ENCODE peak calls at places on chromosomes 5 and 9, in ten cellular contexts. One of them, this sample, is unnamed.

GRCh38 chr9:2228132-2228531 is 213.0 kb downstream of the SMARCA2 start:
- DNase-seq in M059J: peak
- DNase-seq in mesothelial cell of epicardium: no peak
- DNase-seq in GM12892: no peak
- DNase-seq in uterus: no peak
- DNase-seq in left lung: no peak
- DNase-seq in NCI-H1092 treated with DMSO at 0.1 percent for 48 hours: peak
- DNase-seq in NCI-H1417: peak
- DNase-seq in NCI-H1048: no peak
- DNase-seq in HS-5: no peak
- DNase-seq in this sample: no peak

GRCh38 chr9:136756836-136757235 is 1.2 kb downstream of the LCN8 start:
- DNase-seq in uterus: no peak
- DNase-seq in M059J: no peak
- DNase-seq in GM12892: no peak
- DNase-seq in left lung: no peak
- DNase-seq in NCI-H1092 treated with DMSO at 0.1 percent for 48 hours: no peak
- DNase-seq in mesothelial cell of epicardium: no peak
- DNase-seq in HS-5: no peak
- DNase-seq in NCI-H1417: no peak
- DNase-seq in NCI-H1048: no peak
- DNase-seq in this sample: no peak

GRCh38 chr5:141182248-141182647 is at the start of gene PCDHB16:
- DNase-seq in left lung: no peak
- DNase-seq in HS-5: no peak
- DNase-seq in M059J: peak
- DNase-seq in GM12892: no peak
- DNase-seq in NCI-H1048: no peak
- DNase-seq in mesothelial cell of epicardium: peak
- DNase-seq in uterus: peak
- DNase-seq in NCI-H1092 treated with DMSO at 0.1 percent for 48 hours: peak
- DNase-seq in NCI-H1417: no peak
- DNase-seq in this sample: no peak

GRCh38 chr5:59640411-59640810 is 253.1 kb downstream of the PDE4D start:
- DNase-seq in NCI-H1417: no peak
- DNase-seq in left lung: no peak
- DNase-seq in NCI-H1092 treated with DMSO at 0.1 percent for 48 hours: no peak
- DNase-seq in GM12892: no peak
- DNase-seq in uterus: no peak
- DNase-seq in HS-5: no peak
- DNase-seq in NCI-H1048: no peak
- DNase-seq in M059J: peak
- DNase-seq in mesothelial cell of epicardium: no peak
- DNase-seq in this sample: peak

GRCh38 chr5:131275996-131276535 is 12.2 kb downstream of the CDC42SE2 start:
- DNase-seq in M059J: no peak
- DNase-seq in left lung: no peak
- DNase-seq in HS-5: no peak
- DNase-seq in uterus: no peak
- DNase-seq in GM12892: no peak
- DNase-seq in NCI-H1092 treated with DMSO at 0.1 percent for 48 hours: no peak
- DNase-seq in mesothelial cell of epicardium: no peak
- DNase-seq in NCI-H1417: no peak
- DNase-seq in NCI-H1048: no peak
- DNase-seq in this sample: no peak

GRCh38 chr9:71725590-71726338 is 42.5 kb downstream of the CEMIP2 start:
- DNase-seq in HS-5: peak
- DNase-seq in NCI-H1048: no peak
- DNase-seq in GM12892: no peak
- DNase-seq in NCI-H1417: peak
- DNase-seq in M059J: peak
- DNase-seq in NCI-H1092 treated with DMSO at 0.1 percent for 48 hours: no peak
- DNase-seq in uterus: no peak
- DNase-seq in left lung: no peak
- DNase-seq in mesothelial cell of epicardium: no peak
- DNase-seq in this sample: peak

GRCh38 chr5:168066536-168067208 is 224.8 kb upstream of the WWC1 start:
- DNase-seq in mesothelial cell of epicardium: no peak
- DNase-seq in NCI-H1092 treated with DMSO at 0.1 percent for 48 hours: no peak
- DNase-seq in left lung: no peak
- DNase-seq in uterus: no peak
- DNase-seq in GM12892: no peak
- DNase-seq in NCI-H1417: no peak
- DNase-seq in NCI-H1048: no peak
- DNase-seq in M059J: no peak
- DNase-seq in HS-5: no peak
- DNase-seq in this sample: no peak

GRCh38 chr5:57855831-57856230 is 373.2 kb upstream of the ACTBL2 start:
- DNase-seq in NCI-H1048: no peak
- DNase-seq in mesothelial cell of epicardium: no peak
- DNase-seq in M059J: peak
- DNase-seq in NCI-H1092 treated with DMSO at 0.1 percent for 48 hours: no peak
- DNase-seq in GM12892: no peak
- DNase-seq in NCI-H1417: no peak
- DNase-seq in left lung: no peak
- DNase-seq in HS-5: no peak
- DNase-seq in uterus: no peak
- DNase-seq in this sample: no peak

GRCh38 chr9:88989961-88990570 is 1.2 kb upstream of the S1PR3 start:
- DNase-seq in GM12892: no peak
- DNase-seq in NCI-H1417: no peak
- DNase-seq in M059J: no peak
- DNase-seq in NCI-H1048: no peak
- DNase-seq in NCI-H1092 treated with DMSO at 0.1 percent for 48 hours: no peak
- DNase-seq in left lung: no peak
- DNase-seq in uterus: peak
- DNase-seq in HS-5: no peak
- DNase-seq in mesothelial cell of epicardium: no peak
- DNase-seq in this sample: no peak

GRCh38 chr9:3863114-3863528 is 337.3 kb upstream of the RFX3 start:
- DNase-seq in NCI-H1048: no peak
- DNase-seq in GM12892: no peak
- DNase-seq in uterus: no peak
- DNase-seq in left lung: no peak
- DNase-seq in M059J: peak
- DNase-seq in mesothelial cell of epicardium: no peak
- DNase-seq in HS-5: peak
- DNase-seq in NCI-H1417: no peak
- DNase-seq in NCI-H1092 treated with DMSO at 0.1 percent for 48 hours: no peak
- DNase-seq in this sample: peak